ENCODE peak calls at places on chromosomes 2 and 18, in nine cellular contexts. Z is Ammon's horn; M is NCI-H460; R is H7; T is COR-L47; Y is CD8-positive, alpha-beta T cell; Q is hepatic stellate cell; A is substantia nigra; H is Karpas-422. O is an unnamed sample.

GRCh38 chr2:67865871-67866386 is 196.9 kb downstream of the C1D start:
- DNase-seq in Z (no peak), M (no peak), R (peak), T (no peak), Y (no peak), Q (no peak), A (no peak), H (no peak), O (no peak)

GRCh38 chr2:127961729-127962128 is 66.1 kb downstream of the SAP130 start:
- DNase-seq in Z (no peak), M (no peak), R (no peak), T (no peak), Y (no peak), Q (no peak), A (no peak), H (no peak), O (no peak)

GRCh38 chr18:36419188-36419912 is 121.8 kb downstream of the FHOD3 start:
- DNase-seq in Z (no peak), M (no peak), R (no peak), T (no peak), Y (no peak), Q (no peak), A (no peak), H (no peak), O (no peak)

GRCh38 chr18:293557-293956 is 25.7 kb upstream of the THOC1 start:
- DNase-seq in Z (peak), M (no peak), R (no peak), T (no peak), Y (no peak), Q (no peak), A (no peak), H (no peak), O (no peak)

GRCh38 chr2:230934291-230935131 is 9.5 kb upstream of the GPR55 start:
- DNase-seq in Z (no peak), M (no peak), R (peak), T (no peak), Y (no peak), Q (no peak), A (no peak), H (no peak), O (no peak)

GRCh38 chr2:108923019-108923700 is 65.9 kb downstream of the EDAR start:
- DNase-seq in Z (no peak), M (no peak), R (peak), T (no peak), Y (no peak), Q (no peak), A (no peak), H (no peak), O (no peak)

GRCh38 chr2:98869272-98869641 is 66.8 kb downstream of the CRACDL start:
- DNase-seq in Z (no peak), M (no peak), R (peak), T (peak), Y (no peak), Q (no peak), A (no peak), H (no peak), O (no peak)

GRCh38 chr2:101310591-101311389 is 2.3 kb upstream of the RNF149 start:
- DNase-seq in Z (no peak), M (no peak), R (no peak), T (no peak), Y (no peak), Q (no peak), A (no peak), H (no peak), O (no peak)

GRCh38 chr2:117691980-117692379 is 122.5 kb upstream of the DDX18 start:
- DNase-seq in Z (no peak), M (no peak), R (no peak), T (no peak), Y (no peak), Q (no peak), A (no peak), H (no peak), O (no peak)

GRCh38 chr2:239106314-239106908 is 258.5 kb downstream of the TWIST2 start:
- DNase-seq in Z (peak), M (peak), R (peak), T (peak), Y (no peak), Q (peak), A (peak), H (peak), O (peak)

GRCh38 chr2:16948073-16948472 is 282.4 kb upstream of the CYRIA start:
- DNase-seq in Z (no peak), M (no peak), R (no peak), T (peak), Y (no peak), Q (no peak), A (no peak), H (no peak), O (no peak)

GRCh38 chr2:101617188-101617587 is 80.3 kb upstream of the MAP4K4 start:
- DNase-seq in Z (no peak), M (no peak), R (no peak), T (no peak), Y (no peak), Q (peak), A (no peak), H (no peak), O (no peak)